ENCODE peak calls at places on chromosomes 3 and 15, in nine cellular contexts. One of them, this sample, is unnamed.

GRCh38 chr15:67520276-67520975 is 505 bp upstream of the C15orf61 start:
- DNase-seq in small intestine: no peak
- DNase-seq in MV-4-11: peak
- DNase-seq in GM23248: peak
- DNase-seq in lung: no peak
- DNase-seq in HT-29: no peak
- DNase-seq in bronchial epithelial cell: peak
- DNase-seq in NCI-H1436: no peak
- DNase-seq in neural crest cell: no peak
- DNase-seq in this sample: no peak

GRCh38 chr3:42747581-42747980 is 25.5 kb downstream of the CCDC13 start:
- DNase-seq in GM23248: no peak
- DNase-seq in small intestine: no peak
- DNase-seq in bronchial epithelial cell: peak
- DNase-seq in lung: no peak
- DNase-seq in neural crest cell: no peak
- DNase-seq in MV-4-11: no peak
- DNase-seq in HT-29: no peak
- DNase-seq in NCI-H1436: no peak
- DNase-seq in this sample: peak

GRCh38 chr3:194272861-194273266 is 78.3 kb downstream of the CPN2 start:
- DNase-seq in lung: no peak
- DNase-seq in small intestine: no peak
- DNase-seq in neural crest cell: no peak
- DNase-seq in GM23248: peak
- DNase-seq in HT-29: no peak
- DNase-seq in NCI-H1436: no peak
- DNase-seq in MV-4-11: no peak
- DNase-seq in bronchial epithelial cell: no peak
- DNase-seq in this sample: no peak

GRCh38 chr15:26661727-26662126 is 111.1 kb downstream of the GABRB3 start:
- DNase-seq in MV-4-11: peak
- DNase-seq in neural crest cell: no peak
- DNase-seq in GM23248: no peak
- DNase-seq in NCI-H1436: no peak
- DNase-seq in bronchial epithelial cell: no peak
- DNase-seq in HT-29: no peak
- DNase-seq in small intestine: no peak
- DNase-seq in lung: no peak
- DNase-seq in this sample: no peak

GRCh38 chr3:44883213-44883955 is 9.0 kb downstream of the TGM4 start:
- DNase-seq in neural crest cell: no peak
- DNase-seq in NCI-H1436: no peak
- DNase-seq in lung: no peak
- DNase-seq in small intestine: no peak
- DNase-seq in MV-4-11: no peak
- DNase-seq in GM23248: peak
- DNase-seq in bronchial epithelial cell: peak
- DNase-seq in HT-29: no peak
- DNase-seq in this sample: no peak

GRCh38 chr3:133124511-133124910 is 86.3 kb downstream of the TMEM108 start:
- DNase-seq in small intestine: no peak
- DNase-seq in GM23248: no peak
- DNase-seq in neural crest cell: no peak
- DNase-seq in MV-4-11: no peak
- DNase-seq in NCI-H1436: no peak
- DNase-seq in bronchial epithelial cell: no peak
- DNase-seq in HT-29: no peak
- DNase-seq in lung: no peak
- DNase-seq in this sample: no peak

GRCh38 chr15:74319596-74320357 is 47.7 kb downstream of the CYP11A1 start:
- DNase-seq in HT-29: no peak
- DNase-seq in bronchial epithelial cell: no peak
- DNase-seq in NCI-H1436: peak
- DNase-seq in GM23248: peak
- DNase-seq in neural crest cell: no peak
- DNase-seq in lung: no peak
- DNase-seq in small intestine: no peak
- DNase-seq in MV-4-11: no peak
- DNase-seq in this sample: no peak

GRCh38 chr15:67979281-67979680 is 74.8 kb upstream of the PIAS1 start:
- DNase-seq in neural crest cell: no peak
- DNase-seq in small intestine: no peak
- DNase-seq in GM23248: no peak
- DNase-seq in MV-4-11: no peak
- DNase-seq in HT-29: no peak
- DNase-seq in bronchial epithelial cell: no peak
- DNase-seq in NCI-H1436: no peak
- DNase-seq in lung: no peak
- DNase-seq in this sample: no peak

GRCh38 chr15:68298882-68299381 is 21.4 kb downstream of the FEM1B start:
- DNase-seq in HT-29: no peak
- DNase-seq in lung: peak
- DNase-seq in small intestine: peak
- DNase-seq in neural crest cell: no peak
- DNase-seq in NCI-H1436: no peak
- DNase-seq in MV-4-11: peak
- DNase-seq in GM23248: peak
- DNase-seq in bronchial epithelial cell: no peak
- DNase-seq in this sample: no peak

GRCh38 chr3:52118156-52118875 is 35.9 kb downstream of the POC1A start:
- DNase-seq in NCI-H1436: no peak
- DNase-seq in neural crest cell: no peak
- DNase-seq in MV-4-11: no peak
- DNase-seq in lung: no peak
- DNase-seq in HT-29: no peak
- DNase-seq in GM23248: no peak
- DNase-seq in bronchial epithelial cell: no peak
- DNase-seq in small intestine: no peak
- DNase-seq in this sample: no peak

GRCh38 chr15:79185199-79185598 is 94.6 kb upstream of the RASGRF1 start:
- DNase-seq in small intestine: no peak
- DNase-seq in MV-4-11: no peak
- DNase-seq in GM23248: peak
- DNase-seq in NCI-H1436: no peak
- DNase-seq in HT-29: peak
- DNase-seq in neural crest cell: peak
- DNase-seq in bronchial epithelial cell: no peak
- DNase-seq in lung: no peak
- DNase-seq in this sample: no peak

GRCh38 chr3:160701490-160701889 is 24.5 kb downstream of the ARL14 start:
- DNase-seq in neural crest cell: no peak
- DNase-seq in bronchial epithelial cell: no peak
- DNase-seq in lung: no peak
- DNase-seq in NCI-H1436: no peak
- DNase-seq in small intestine: no peak
- DNase-seq in MV-4-11: no peak
- DNase-seq in HT-29: no peak
- DNase-seq in GM23248: no peak
- DNase-seq in this sample: no peak

GRCh38 chr3:168989396-168989795 is 674.1 kb downstream of the MECOM start:
- DNase-seq in bronchial epithelial cell: peak
- DNase-seq in HT-29: no peak
- DNase-seq in small intestine: no peak
- DNase-seq in neural crest cell: no peak
- DNase-seq in lung: no peak
- DNase-seq in NCI-H1436: no peak
- DNase-seq in GM23248: peak
- DNase-seq in MV-4-11: no peak
- DNase-seq in this sample: no peak

GRCh38 chr3:72174043-72174442 is 389.1 kb upstream of the PROK2 start:
- DNase-seq in small intestine: no peak
- DNase-seq in GM23248: peak
- DNase-seq in neural crest cell: no peak
- DNase-seq in lung: no peak
- DNase-seq in MV-4-11: no peak
- DNase-seq in HT-29: no peak
- DNase-seq in bronchial epithelial cell: no peak
- DNase-seq in NCI-H1436: no peak
- DNase-seq in this sample: no peak